ENCODE peak calls at places on chromosome 14, in seven cellular contexts. L is SK-N-SH, M is anterior cingulate cortex, A is left lobe of liver, D is GM13977, W is stromal cell of bone marrow, J is dorsolateral prefrontal cortex. T is an unnamed sample.

GRCh38 chr14:103543721-103544626 is 15.0 kb downstream of the TRMT61A start:
- DNase-seq in A (peak; percentile 65), D (no peak), W (no peak), L (peak; percentile 35), J (peak; percentile 86), M (peak; percentile 90), T (peak; percentile 83)

GRCh38 chr14:31164115-31164514 is 43.5 kb downstream of the HECTD1 start:
- DNase-seq in W (no peak), L (no peak), A (no peak), J (no peak), M (no peak), D (no peak), T (no peak)

GRCh38 chr14:103522028-103522581 is 525 bp downstream of the CKB start:
- DNase-seq in W (no peak), M (no peak), J (no peak), A (no peak), L (peak; percentile 91), D (peak; percentile 68), T (peak; percentile 87)

GRCh38 chr14:68947802-68948201 is 31.3 kb downstream of the ACTN1 start:
- DNase-seq in W (peak; percentile 41), D (no peak), M (no peak), J (no peak), L (no peak), A (no peak), T (no peak)

GRCh38 chr14:104685216-104685997 is 4.0 kb upstream of the INF2 start:
- DNase-seq in J (no peak), M (no peak), D (no peak), L (no peak), W (no peak), A (no peak), T (no peak)

GRCh38 chr14:100065942-100066574 is 836 bp downstream of the EVL start:
- DNase-seq in A (no peak), W (no peak), J (no peak), M (no peak), D (peak; percentile 43), L (no peak), T (no peak)

GRCh38 chr14:92412912-92413311 is 89.9 kb downstream of the SLC24A4 start:
- DNase-seq in A (no peak), L (no peak), W (no peak), D (no peak), M (no peak), J (no peak), T (no peak)

GRCh38 chr14:61570188-61570960 is 124.9 kb upstream of the HIF1A start:
- DNase-seq in M (no peak), J (no peak), D (no peak), A (no peak), W (no peak), L (no peak), T (no peak)

GRCh38 chr14:95577067-95577800 is 42.4 kb downstream of the GLRX5 start:
- DNase-seq in D (peak; percentile 72), A (no peak), J (no peak), M (no peak), L (no peak), W (no peak), T (no peak)

GRCh38 chr14:51129130-51129529 is 34.2 kb upstream of the TRIM9 start:
- DNase-seq in A (no peak), M (no peak), W (no peak), D (no peak), L (no peak), J (no peak), T (no peak)

GRCh38 chr14:100765296-100765695 is 38.6 kb downstream of the DLK1 start:
- DNase-seq in M (no peak), W (no peak), D (no peak), A (no peak), L (no peak), J (no peak), T (peak; percentile 67)